ENCODE peak calls at places on chromosome 15, in eight cellular contexts. C, F, R, Y, J, W, P and G are unnamed samples.

GRCh38 chr15:40815042-40815678 is 7.9 kb upstream of the DNAJC17 start:
- DNase-seq in C (peak), F (no peak), R (no peak), Y (no peak), J (no peak), W (no peak), P (no peak), G (no peak)

GRCh38 chr15:52523192-52523591 is 5.5 kb downstream of the MYO5A start:
- DNase-seq in C (no peak), F (no peak), R (no peak), Y (no peak), J (no peak), W (peak), P (no peak), G (no peak)

GRCh38 chr15:77528968-77529319 is 103.8 kb downstream of the LINGO1 start:
- DNase-seq in C (no peak), F (no peak), R (no peak), Y (no peak), J (no peak), W (no peak), P (no peak), G (no peak)

GRCh38 chr15:28098766-28099554 is at the start of gene OCA2:
- DNase-seq in C (peak), F (peak), R (no peak), Y (peak), J (peak), W (peak), P (peak), G (peak)

GRCh38 chr15:22904736-22905135 is 66.3 kb downstream of the NIPA2 start:
- DNase-seq in C (peak), F (no peak), R (no peak), Y (no peak), J (no peak), W (no peak), P (no peak), G (no peak)

GRCh38 chr15:60370105-60370803 is 27.5 kb downstream of the ANXA2 start:
- DNase-seq in C (no peak), F (no peak), R (no peak), Y (no peak), J (no peak), W (no peak), P (no peak), G (no peak)

GRCh38 chr15:68366314-68366713 is 65.6 kb downstream of the ITGA11 start:
- DNase-seq in C (no peak), F (no peak), R (no peak), Y (no peak), J (no peak), W (no peak), P (no peak), G (no peak)

GRCh38 chr15:79820820-79821219 is 76.0 kb downstream of the MTHFS start:
- DNase-seq in C (no peak), F (no peak), R (no peak), Y (no peak), J (no peak), W (no peak), P (no peak), G (no peak)

GRCh38 chr15:75631935-75632334 is 6.4 kb upstream of the SNUPN start:
- DNase-seq in C (no peak), F (no peak), R (no peak), Y (no peak), J (no peak), W (no peak), P (no peak), G (no peak)

GRCh38 chr15:87633471-87633870 is 623.1 kb downstream of the NTRK3 start:
- DNase-seq in C (no peak), F (no peak), R (no peak), Y (no peak), J (no peak), W (no peak), P (no peak), G (no peak)

GRCh38 chr15:41966414-41966812 is 5.9 kb downstream of the EHD4 start:
- DNase-seq in C (no peak), F (no peak), R (no peak), Y (no peak), J (no peak), W (no peak), P (no peak), G (no peak)

GRCh38 chr15:25345943-25346342 is 92.9 kb downstream of the UBE3A start:
- DNase-seq in C (no peak), F (no peak), R (no peak), Y (no peak), J (peak), W (peak), P (no peak), G (no peak)

GRCh38 chr15:39581501-39582285 is 814 bp downstream of the THBS1 start:
- DNase-seq in C (no peak), F (no peak), R (no peak), Y (no peak), J (peak), W (no peak), P (no peak), G (no peak)

GRCh38 chr15:98800437-98801233 is 152.3 kb downstream of the IGF1R start:
- DNase-seq in C (peak), F (no peak), R (peak), Y (no peak), J (no peak), W (peak), P (peak), G (no peak)

GRCh38 chr15:36156855-36157521 is 422.4 kb upstream of the CDIN1 start:
- DNase-seq in C (no peak), F (no peak), R (no peak), Y (no peak), J (peak), W (peak), P (no peak), G (no peak)